ENCODE peak calls at places on chromosomes 2 and 18, in five cellular contexts. W is activated CD4-positive, alpha-beta T cell treated with anti-CD3 and anti-CD28 coated beads for 36 hours; L is upper lobe of right lung; I is cerebellar nuclear complex; Z is NCI-H82. R is an unnamed sample.

GRCh38 chr2:238857929-238858328 is 10.0 kb downstream of the TWIST2 start:
- DNase-seq in L (no peak), W (no peak), I (no peak), Z (no peak), R (no peak)

GRCh38 chr18:59874166-59874565 is 25.6 kb upstream of the PMAIP1 start:
- DNase-seq in L (no peak), Z (no peak), W (no peak), I (no peak), R (no peak)

GRCh38 chr2:219946021-219946420 is 318.6 kb downstream of the SLC4A3 start:
- DNase-seq in W (no peak), Z (no peak), L (no peak), I (no peak), R (no peak)

GRCh38 chr2:176729706-176730569 is 460.7 kb downstream of the MTX2 start:
- DNase-seq in I (no peak), L (no peak), Z (peak), W (no peak), R (peak)

GRCh38 chr18:38750786-38751185 is 1185.2 kb upstream of the CELF4 start:
- DNase-seq in I (no peak), W (no peak), Z (no peak), L (no peak), R (no peak)

GRCh38 chr2:186732843-186733242 is 39.0 kb downstream of the FAM171B start:
- DNase-seq in Z (no peak), L (no peak), I (no peak), W (no peak), R (no peak)

GRCh38 chr18:70422061-70422965 is 133.5 kb downstream of the SOCS6 start:
- DNase-seq in Z (peak), I (no peak), L (peak), W (peak), R (peak)

GRCh38 chr2:241514986-241515737 is 6.8 kb upstream of the STK25 start:
- DNase-seq in Z (no peak), L (no peak), W (no peak), I (no peak), R (no peak)

GRCh38 chr2:239272626-239273025 is 128.2 kb downstream of the HDAC4 start:
- DNase-seq in W (peak), L (no peak), Z (no peak), I (no peak), R (no peak)

GRCh38 chr18:67483237-67483636 is 33.3 kb downstream of the DSEL start:
- DNase-seq in Z (peak), W (no peak), I (no peak), L (no peak), R (no peak)

GRCh38 chr2:148391324-148391723 is 253.2 kb upstream of the EPC2 start:
- DNase-seq in L (no peak), Z (no peak), W (no peak), I (no peak), R (no peak)

GRCh38 chr2:152678808-152679207 is 38.5 kb downstream of the PRPF40A start:
- DNase-seq in W (no peak), L (no peak), Z (no peak), I (no peak), R (no peak)

GRCh38 chr2:133434962-133435668 is 133.1 kb downstream of the NCKAP5 start:
- DNase-seq in L (no peak), Z (peak), I (no peak), W (no peak), R (peak)

GRCh38 chr18:62420151-62420512 is 95.0 kb downstream of the TNFRSF11A start:
- DNase-seq in W (peak), I (no peak), L (no peak), Z (no peak), R (no peak)

GRCh38 chr2:113078350-113078839 is 10.6 kb downstream of the IL1F10 start:
- DNase-seq in I (no peak), Z (no peak), L (no peak), W (no peak), R (no peak)

GRCh38 chr18:80259610-80260009 is 12.3 kb upstream of the PARD6G start:
- DNase-seq in L (no peak), I (no peak), W (no peak), Z (no peak), R (no peak)

GRCh38 chr2:65070856-65071255 is 14.6 kb downstream of the CEP68 start:
- DNase-seq in W (no peak), Z (no peak), I (no peak), L (no peak), R (no peak)

GRCh38 chr2:239252433-239253200 is 148.2 kb downstream of the HDAC4 start:
- DNase-seq in W (no peak), I (peak), Z (no peak), L (no peak), R (no peak)

GRCh38 chr2:179226203-179226960 is 38.2 kb downstream of the SESTD1 start:
- DNase-seq in I (no peak), Z (no peak), L (no peak), W (no peak), R (no peak)

GRCh38 chr2:173216668-173217067 is 138.0 kb upstream of the CDCA7 start:
- DNase-seq in L (no peak), Z (no peak), W (no peak), I (no peak), R (no peak)

GRCh38 chr2:109129356-109129920 is 433 bp downstream of the SH3RF3 start:
- DNase-seq in Z (peak), L (no peak), I (no peak), W (peak), R (no peak)

GRCh38 chr2:32986480-32986879 is 39.7 kb downstream of the LTBP1 start:
- DNase-seq in W (no peak), Z (no peak), I (no peak), L (no peak), R (no peak)

GRCh38 chr2:15311201-15311882 is 249.8 kb downstream of the NBAS start:
- DNase-seq in W (no peak), I (no peak), L (no peak), Z (no peak), R (no peak)

GRCh38 chr2:9140570-9141378 is 65.8 kb upstream of the ASAP2 start:
- DNase-seq in Z (peak), I (no peak), W (no peak), L (no peak), R (no peak)

GRCh38 chr2:231925303-231926179 is 655 bp downstream of the NPPC start:
- DNase-seq in L (peak), W (peak), I (no peak), Z (peak), R (no peak)

GRCh38 chr2:60806988-60807681 is 51.1 kb downstream of the PAPOLG start:
- DNase-seq in I (no peak), L (no peak), Z (peak), W (peak), R (peak)

GRCh38 chr2:145524303-145524702 is 1004.4 kb upstream of the ZEB2 start:
- DNase-seq in L (no peak), I (no peak), Z (no peak), W (no peak), R (no peak)

GRCh38 chr2:167937403-167937802 is 310.0 kb downstream of the STK39 start:
- DNase-seq in Z (no peak), I (no peak), L (no peak), W (no peak), R (no peak)

GRCh38 chr2:233400961-233401360 is 46.7 kb downstream of the DGKD start:
- DNase-seq in L (no peak), W (no peak), Z (no peak), I (no peak), R (no peak)

GRCh38 chr2:147763861-147764260 is 81.0 kb upstream of the ACVR2A start:
- DNase-seq in I (no peak), L (no peak), W (no peak), Z (no peak), R (no peak)

GRCh38 chr2:2574401-2575184 is 243.5 kb upstream of the MYT1L start:
- DNase-seq in I (no peak), L (no peak), W (no peak), Z (no peak), R (no peak)

GRCh38 chr18:67597759-67598158 is 81.2 kb upstream of the DSEL start:
- DNase-seq in I (no peak), L (no peak), W (no peak), Z (no peak), R (no peak)

GRCh38 chr2:205177505-205177904 is 504.8 kb upstream of the NRP2 start:
- DNase-seq in Z (no peak), W (no peak), L (no peak), I (no peak), R (no peak)

R was measured in brain pericyte.